ENCODE peak calls at places on chromosome 19, in four cellular contexts. Z is left ventricle myocardium superior, G is SK-N-MC, Q is globus pallidus. D is an unnamed sample.

GRCh38 chr19:11152318-11153062 is 3.1 kb downstream of the SPC24 start:
- DNase-seq in G (no peak), Q (no peak), Z (peak), D (no peak)

GRCh38 chr19:13492128-13492527 is 14.2 kb downstream of the CACNA1A start:
- DNase-seq in G (no peak), Z (no peak), Q (no peak), D (no peak)

GRCh38 chr19:15550847-15551182 is 42.5 kb downstream of the CYP4F22 start:
- DNase-seq in Q (no peak), Z (no peak), G (no peak), D (no peak)

GRCh38 chr19:1819211-1819975 is 7.3 kb upstream of the ATP8B3 start:
- DNase-seq in Q (no peak), G (no peak), Z (peak), D (no peak)

GRCh38 chr19:47991191-47991808 is 670 bp downstream of the BSPH1 start:
- DNase-seq in G (no peak), Z (no peak), Q (no peak), D (no peak)

GRCh38 chr19:43820098-43820860 is 6.8 kb upstream of the ZNF283 start:
- DNase-seq in Z (peak), Q (peak), G (no peak), D (peak)

GRCh38 chr19:40143612-40144011 is 47.6 kb upstream of the MAP3K10 start:
- DNase-seq in Z (peak), G (peak), Q (no peak), D (no peak)

GRCh38 chr19:19274716-19275115 is 1.6 kb upstream of the TM6SF2 start:
- DNase-seq in Z (no peak), Q (no peak), G (no peak), D (no peak)

GRCh38 chr19:40802300-40803169 is 3.5 kb downstream of the EGLN2 start:
- DNase-seq in Z (peak), Q (no peak), G (no peak), D (no peak)

GRCh38 chr19:42295342-42295741 is 6.6 kb upstream of the PRR19 start:
- DNase-seq in Q (no peak), G (no peak), Z (no peak), D (no peak)

GRCh38 chr19:42032428-42032827 is 37.6 kb downstream of the GRIK5 start:
- DNase-seq in Q (peak), G (no peak), Z (no peak), D (no peak)

GRCh38 chr19:15288146-15288963 is 44.0 kb downstream of the BRD4 start:
- DNase-seq in Q (peak), G (no peak), Z (peak), D (no peak)

GRCh38 chr19:11995174-11995573 is 30.3 kb downstream of the ZNF763 start:
- DNase-seq in Q (no peak), Z (no peak), G (no peak), D (no peak)

GRCh38 chr19:18414504-18415176 is 4.6 kb upstream of the SSBP4 start:
- DNase-seq in G (no peak), Q (no peak), Z (peak), D (peak)

GRCh38 chr19:29843180-29844051 is 31.6 kb downstream of the CCNE1 start:
- DNase-seq in G (no peak), Z (peak), Q (peak), D (peak)

GRCh38 chr19:13396256-13397080 is 109.8 kb downstream of the CACNA1A start:
- DNase-seq in G (no peak), Q (peak), Z (peak), D (peak)

GRCh38 chr19:55352746-55353145 is 1.8 kb downstream of the COX6B2 start:
- DNase-seq in Q (no peak), Z (no peak), G (no peak), D (no peak)

GRCh38 chr19:17073869-17074627 is 1.2 kb downstream of the HAUS8 start:
- DNase-seq in Q (no peak), G (no peak), Z (peak), D (no peak)

GRCh38 chr19:35755550-35756371 is 1.1 kb downstream of the HSPB6 start:
- DNase-seq in G (no peak), Z (peak), Q (no peak), D (no peak)

GRCh38 chr19:34596115-34596514 is 80.8 kb downstream of the SCGB2B2 start:
- DNase-seq in G (no peak), Q (no peak), Z (no peak), D (no peak)

GRCh38 chr19:4523306-4524110 is 5.2 kb upstream of the PLIN4 start:
- DNase-seq in G (no peak), Q (no peak), Z (peak), D (peak)

D was measured in lower lobe of right lung.